ENCODE peak calls at places on chromosomes 7 and 10, in nine cellular contexts. S is mesendoderm; E is NB4; T is Calu3; J is choroid plexus epithelial cell; K is activated CD8-positive, alpha-beta memory T cell treated with anti-CD3 and anti-CD28 coated beads for 4 hours; Z is CD4-positive, alpha-beta T cell; W is IMR-90; I is GM06990. L is an unnamed sample.

GRCh38 chr7:139041378-139042053 is 5.7 kb upstream of the ZC3HAV1L start:
- DNase-seq in E (peak; percentile 39), K (no peak), J (no peak), W (no peak), I (no peak), Z (no peak), S (no peak), T (no peak), L (no peak)

GRCh38 chr10:114806572-114807391 is 14.8 kb upstream of the FHIP2A start:
- DNase-seq in T (no peak), I (no peak), E (no peak), W (no peak), K (no peak), S (no peak), J (peak; percentile 10), Z (no peak), L (no peak)

GRCh38 chr10:90579602-90580242 is 278.1 kb downstream of the HTR7 start:
- DNase-seq in W (peak; percentile 52), J (peak; percentile 76), I (no peak), K (no peak), E (peak; percentile 7), T (peak; percentile 5), Z (no peak), S (peak; percentile 82), L (no peak)

GRCh38 chr10:8594711-8595110 is 540.2 kb downstream of the GATA3 start:
- DNase-seq in I (no peak), J (no peak), S (no peak), K (no peak), W (no peak), Z (no peak), T (no peak), E (no peak), L (no peak)

GRCh38 chr10:112369495-112370423 is 4.2 kb upstream of the ACSL5 start:
- DNase-seq in J (no peak), Z (no peak), S (no peak), K (no peak), I (no peak), E (no peak), W (no peak), T (no peak), L (no peak)

GRCh38 chr7:40899151-40899550 is 764.3 kb downstream of the SUGCT start:
- DNase-seq in S (no peak), W (no peak), K (no peak), T (no peak), I (no peak), J (no peak), E (no peak), Z (no peak), L (no peak)

GRCh38 chr7:157302314-157302711 is 34.5 kb upstream of the DNAJB6 start:
- DNase-seq in S (peak; percentile 61), Z (peak; percentile 79), I (peak; percentile 78), T (peak; percentile 30), W (peak; percentile 33), E (peak; percentile 98), J (no peak), K (peak; percentile 89), L (peak; percentile 76)

GRCh38 chr10:124532106-124532641 is 70.6 kb downstream of the LHPP start:
- DNase-seq in T (peak; percentile 46), Z (no peak), W (no peak), J (peak; percentile 46), S (peak; percentile 82), K (no peak), E (peak; percentile 33), I (no peak), L (peak; percentile 52)

GRCh38 chr10:119673271-119673670 is 22.1 kb downstream of the BAG3 start:
- DNase-seq in K (no peak), E (no peak), I (no peak), J (no peak), T (no peak), S (peak; percentile 93), W (no peak), Z (no peak), L (no peak)

GRCh38 chr10:76581685-76582084 is 1055.9 kb downstream of the KCNMA1 start:
- DNase-seq in K (no peak), E (no peak), W (no peak), J (peak; percentile 26), Z (no peak), T (no peak), S (no peak), I (no peak), L (no peak)

GRCh38 chr7:17599733-17600685 is 301.6 kb downstream of the AHR start:
- DNase-seq in S (no peak), W (peak; percentile 92), E (peak; percentile 6), I (no peak), J (peak; percentile 97), Z (no peak), T (peak; percentile 68), K (no peak), L (no peak)

GRCh38 chr7:128398016-128398840 is 11.6 kb downstream of the IMPDH1 start:
- DNase-seq in K (no peak), Z (peak; percentile 33), I (no peak), J (peak; percentile 59), W (peak; percentile 41), S (peak; percentile 63), T (peak; percentile 67), E (peak; percentile 54), L (peak; percentile 69)

GRCh38 chr10:1454428-1454827 is 282.9 kb downstream of the ADARB2 start:
- DNase-seq in I (peak; percentile 68), T (no peak), E (no peak), W (no peak), K (no peak), Z (no peak), S (no peak), J (no peak), L (peak; percentile 51)

GRCh38 chr7:138752568-138753518 is 45.0 kb upstream of the TMEM213 start:
- DNase-seq in T (peak; percentile 90), W (peak; percentile 3), E (peak; percentile 22), J (no peak), I (peak; percentile 67), Z (peak; percentile 89), S (peak; percentile 71), K (peak; percentile 94), L (no peak)

GRCh38 chr7:157767466-157767865 is 430.7 kb downstream of the DNAJB6 start:
- DNase-seq in W (no peak), S (no peak), J (no peak), Z (no peak), I (no peak), K (no peak), T (no peak), E (no peak), L (no peak)

GRCh38 chr10:49270565-49270964 is 28.4 kb upstream of the C10orf71 start:
- DNase-seq in E (no peak), I (no peak), K (no peak), Z (no peak), T (no peak), J (no peak), S (no peak), W (no peak), L (no peak)

GRCh38 chr7:95411036-95411435 is 14.9 kb upstream of the PON3 start:
- DNase-seq in W (peak; percentile 7), I (no peak), J (no peak), T (no peak), K (no peak), E (no peak), S (no peak), Z (no peak), L (no peak)

GRCh38 chr7:158819571-158820203 is 9.6 kb downstream of the ESYT2 start:
- DNase-seq in I (no peak), J (peak; percentile 46), T (no peak), S (peak; percentile 20), E (peak; percentile 75), Z (no peak), K (no peak), W (no peak), L (no peak)

GRCh38 chr7:20113423-20114027 is 103.7 kb downstream of the MACC1 start:
- DNase-seq in S (no peak), E (peak; percentile 49), J (no peak), W (no peak), Z (no peak), I (peak; percentile 33), K (no peak), T (no peak), L (peak; percentile 18)

GRCh38 chr7:128863433-128863989 is 855 bp downstream of the ATP6V1F start:
- DNase-seq in S (peak; percentile 90), W (peak; percentile 74), Z (peak; percentile 25), E (peak; percentile 85), K (no peak), J (peak; percentile 82), I (peak; percentile 36), T (peak; percentile 67), L (peak; percentile 80)